ENCODE peak calls at places on chromosomes 2 and 18, in eight cellular contexts. One of them, this sample, is unnamed.
A peak's percentile ranks its signal among the peaks of the same experiment; 100 is the strongest.

GRCh38 chr2:235506291-235506996 is 12.6 kb downstream of the AGAP1 start:
- DNase-seq in stimulated activated CD8-positive, alpha-beta memory T cell treated with anti-CD3 and anti-CD28 coated beads, Interleukin-7, amount 100 ng/mL, for 1 hour: no peak
- DNase-seq in CD8-positive, alpha-beta T cell: no peak
- DNase-seq in HFF-Myc: no peak
- DNase-seq in endothelial cell: no peak
- DNase-seq in NCI-H1092 treated with DMSO at 0.1 percent for 48 hours: no peak
- DNase-seq in GM12891: no peak
- DNase-seq in NCI-H82: no peak
- DNase-seq in this sample: no peak

GRCh38 chr18:45688834-45689233 is 35.1 kb upstream of the SLC14A1 start:
- DNase-seq in HFF-Myc: no peak
- DNase-seq in stimulated activated CD8-positive, alpha-beta memory T cell treated with anti-CD3 and anti-CD28 coated beads, Interleukin-7, amount 100 ng/mL, for 1 hour: peak; percentile 27
- DNase-seq in CD8-positive, alpha-beta T cell: peak; percentile 77
- DNase-seq in endothelial cell: no peak
- DNase-seq in GM12891: no peak
- DNase-seq in NCI-H1092 treated with DMSO at 0.1 percent for 48 hours: no peak
- DNase-seq in NCI-H82: peak; percentile 19
- DNase-seq in this sample: peak; percentile 37

GRCh38 chr18:55402731-55403405 is 185.1 kb downstream of the TCF4 start:
- DNase-seq in stimulated activated CD8-positive, alpha-beta memory T cell treated with anti-CD3 and anti-CD28 coated beads, Interleukin-7, amount 100 ng/mL, for 1 hour: no peak
- DNase-seq in NCI-H1092 treated with DMSO at 0.1 percent for 48 hours: peak; percentile 54
- DNase-seq in GM12891: no peak
- DNase-seq in CD8-positive, alpha-beta T cell: no peak
- DNase-seq in HFF-Myc: no peak
- DNase-seq in endothelial cell: no peak
- DNase-seq in NCI-H82: no peak
- DNase-seq in this sample: no peak

GRCh38 chr18:45626330-45627203 is 11.3 kb downstream of the SLC14A2 start:
- DNase-seq in stimulated activated CD8-positive, alpha-beta memory T cell treated with anti-CD3 and anti-CD28 coated beads, Interleukin-7, amount 100 ng/mL, for 1 hour: no peak
- DNase-seq in NCI-H82: no peak
- DNase-seq in NCI-H1092 treated with DMSO at 0.1 percent for 48 hours: no peak
- DNase-seq in HFF-Myc: no peak
- DNase-seq in CD8-positive, alpha-beta T cell: no peak
- DNase-seq in GM12891: no peak
- DNase-seq in endothelial cell: no peak
- DNase-seq in this sample: no peak

GRCh38 chr2:119111115-119111975 is 47.2 kb downstream of the C1QL2 start:
- DNase-seq in NCI-H82: no peak
- DNase-seq in HFF-Myc: no peak
- DNase-seq in stimulated activated CD8-positive, alpha-beta memory T cell treated with anti-CD3 and anti-CD28 coated beads, Interleukin-7, amount 100 ng/mL, for 1 hour: no peak
- DNase-seq in endothelial cell: no peak
- DNase-seq in NCI-H1092 treated with DMSO at 0.1 percent for 48 hours: no peak
- DNase-seq in GM12891: no peak
- DNase-seq in CD8-positive, alpha-beta T cell: no peak
- DNase-seq in this sample: no peak

GRCh38 chr2:168211664-168212163 is 35.7 kb downstream of the STK39 start:
- DNase-seq in CD8-positive, alpha-beta T cell: no peak
- DNase-seq in stimulated activated CD8-positive, alpha-beta memory T cell treated with anti-CD3 and anti-CD28 coated beads, Interleukin-7, amount 100 ng/mL, for 1 hour: no peak
- DNase-seq in NCI-H1092 treated with DMSO at 0.1 percent for 48 hours: no peak
- DNase-seq in NCI-H82: no peak
- DNase-seq in HFF-Myc: no peak
- DNase-seq in endothelial cell: no peak
- DNase-seq in GM12891: no peak
- DNase-seq in this sample: no peak

GRCh38 chr2:15943378-15943851 is 3.1 kb downstream of the MYCN start:
- DNase-seq in NCI-H1092 treated with DMSO at 0.1 percent for 48 hours: peak; percentile 28
- DNase-seq in HFF-Myc: no peak
- DNase-seq in GM12891: peak; percentile 32
- DNase-seq in CD8-positive, alpha-beta T cell: no peak
- DNase-seq in endothelial cell: peak; percentile 80
- DNase-seq in NCI-H82: peak; percentile 85
- DNase-seq in stimulated activated CD8-positive, alpha-beta memory T cell treated with anti-CD3 and anti-CD28 coated beads, Interleukin-7, amount 100 ng/mL, for 1 hour: no peak
- DNase-seq in this sample: no peak

GRCh38 chr18:10047237-10047636 is 133.4 kb downstream of the VAPA start:
- DNase-seq in GM12891: no peak
- DNase-seq in CD8-positive, alpha-beta T cell: no peak
- DNase-seq in stimulated activated CD8-positive, alpha-beta memory T cell treated with anti-CD3 and anti-CD28 coated beads, Interleukin-7, amount 100 ng/mL, for 1 hour: no peak
- DNase-seq in NCI-H82: no peak
- DNase-seq in endothelial cell: no peak
- DNase-seq in NCI-H1092 treated with DMSO at 0.1 percent for 48 hours: no peak
- DNase-seq in HFF-Myc: peak; percentile 69
- DNase-seq in this sample: no peak

GRCh38 chr2:208713066-208713465 is 306.5 kb downstream of the PTH2R start:
- DNase-seq in endothelial cell: no peak
- DNase-seq in stimulated activated CD8-positive, alpha-beta memory T cell treated with anti-CD3 and anti-CD28 coated beads, Interleukin-7, amount 100 ng/mL, for 1 hour: no peak
- DNase-seq in CD8-positive, alpha-beta T cell: no peak
- DNase-seq in NCI-H1092 treated with DMSO at 0.1 percent for 48 hours: peak; percentile 77
- DNase-seq in NCI-H82: no peak
- DNase-seq in HFF-Myc: no peak
- DNase-seq in GM12891: no peak
- DNase-seq in this sample: no peak

GRCh38 chr18:35466815-35467623 is 30.7 kb downstream of the INO80C start:
- DNase-seq in GM12891: no peak
- DNase-seq in NCI-H1092 treated with DMSO at 0.1 percent for 48 hours: no peak
- DNase-seq in NCI-H82: no peak
- DNase-seq in HFF-Myc: no peak
- DNase-seq in endothelial cell: peak; percentile 45
- DNase-seq in CD8-positive, alpha-beta T cell: no peak
- DNase-seq in stimulated activated CD8-positive, alpha-beta memory T cell treated with anti-CD3 and anti-CD28 coated beads, Interleukin-7, amount 100 ng/mL, for 1 hour: no peak
- DNase-seq in this sample: no peak

GRCh38 chr2:108571262-108571661 is 37.0 kb downstream of the LIMS1 start:
- DNase-seq in NCI-H1092 treated with DMSO at 0.1 percent for 48 hours: no peak
- DNase-seq in NCI-H82: no peak
- DNase-seq in CD8-positive, alpha-beta T cell: no peak
- DNase-seq in HFF-Myc: no peak
- DNase-seq in stimulated activated CD8-positive, alpha-beta memory T cell treated with anti-CD3 and anti-CD28 coated beads, Interleukin-7, amount 100 ng/mL, for 1 hour: no peak
- DNase-seq in endothelial cell: no peak
- DNase-seq in GM12891: no peak
- DNase-seq in this sample: no peak

GRCh38 chr2:132390076-132390475 is 26.5 kb upstream of the GPR39 start:
- DNase-seq in endothelial cell: no peak
- DNase-seq in NCI-H82: no peak
- DNase-seq in CD8-positive, alpha-beta T cell: no peak
- DNase-seq in HFF-Myc: no peak
- DNase-seq in stimulated activated CD8-positive, alpha-beta memory T cell treated with anti-CD3 and anti-CD28 coated beads, Interleukin-7, amount 100 ng/mL, for 1 hour: no peak
- DNase-seq in GM12891: no peak
- DNase-seq in NCI-H1092 treated with DMSO at 0.1 percent for 48 hours: no peak
- DNase-seq in this sample: no peak

GRCh38 chr18:79517322-79517721 is 121.6 kb downstream of the NFATC1 start:
- DNase-seq in endothelial cell: peak; percentile 27
- DNase-seq in GM12891: no peak
- DNase-seq in stimulated activated CD8-positive, alpha-beta memory T cell treated with anti-CD3 and anti-CD28 coated beads, Interleukin-7, amount 100 ng/mL, for 1 hour: no peak
- DNase-seq in NCI-H1092 treated with DMSO at 0.1 percent for 48 hours: no peak
- DNase-seq in CD8-positive, alpha-beta T cell: peak; percentile 56
- DNase-seq in NCI-H82: no peak
- DNase-seq in HFF-Myc: no peak
- DNase-seq in this sample: no peak

GRCh38 chr2:147174824-147175254 is 670.0 kb upstream of the ACVR2A start:
- DNase-seq in endothelial cell: no peak
- DNase-seq in CD8-positive, alpha-beta T cell: no peak
- DNase-seq in NCI-H82: no peak
- DNase-seq in stimulated activated CD8-positive, alpha-beta memory T cell treated with anti-CD3 and anti-CD28 coated beads, Interleukin-7, amount 100 ng/mL, for 1 hour: no peak
- DNase-seq in GM12891: no peak
- DNase-seq in HFF-Myc: no peak
- DNase-seq in NCI-H1092 treated with DMSO at 0.1 percent for 48 hours: no peak
- DNase-seq in this sample: no peak

GRCh38 chr2:55993685-55994084 is 70.1 kb upstream of the EFEMP1 start:
- DNase-seq in NCI-H82: no peak
- DNase-seq in NCI-H1092 treated with DMSO at 0.1 percent for 48 hours: no peak
- DNase-seq in HFF-Myc: no peak
- DNase-seq in GM12891: no peak
- DNase-seq in stimulated activated CD8-positive, alpha-beta memory T cell treated with anti-CD3 and anti-CD28 coated beads, Interleukin-7, amount 100 ng/mL, for 1 hour: no peak
- DNase-seq in endothelial cell: no peak
- DNase-seq in CD8-positive, alpha-beta T cell: no peak
- DNase-seq in this sample: no peak

GRCh38 chr18:66867653-66868052 is 263.8 kb upstream of the CDH19 start:
- DNase-seq in NCI-H1092 treated with DMSO at 0.1 percent for 48 hours: no peak
- DNase-seq in GM12891: no peak
- DNase-seq in stimulated activated CD8-positive, alpha-beta memory T cell treated with anti-CD3 and anti-CD28 coated beads, Interleukin-7, amount 100 ng/mL, for 1 hour: no peak
- DNase-seq in NCI-H82: no peak
- DNase-seq in endothelial cell: no peak
- DNase-seq in HFF-Myc: no peak
- DNase-seq in CD8-positive, alpha-beta T cell: no peak
- DNase-seq in this sample: no peak

This sample was measured in T-helper 22 cell.